ENCODE peak calls at places on chromosomes 13 and 19, in ten cellular contexts. One of them, this sample, is unnamed. For H3K27me3, the result is how much of the 10 kb centered on the place peaks cover.

GRCh38 chr19:49409441-49410029 is 13.7 kb downstream of the PTH2 start:
- DNase-seq in heart left ventricle: no peak
- DNase-seq in uterus: no peak
- DNase-seq in body of pancreas: no peak
- DNase-seq in lung: no peak
- DNase-seq in lower lobe of right lung: no peak
- DNase-seq in colonic mucosa: no peak
- DNase-seq in pancreas: no peak
- DNase-seq in left ventricle myocardium inferior: no peak
- DNase-seq in BE2C: no peak
- DNase-seq in this sample: no peak

GRCh38 chr13:94412870-94413269 is 66.6 kb downstream of the DCT start:
- DNase-seq in colonic mucosa: no peak
- DNase-seq in body of pancreas: no peak
- DNase-seq in pancreas: no peak
- DNase-seq in uterus: no peak
- DNase-seq in lower lobe of right lung: no peak
- DNase-seq in BE2C: no peak
- DNase-seq in heart left ventricle: no peak
- DNase-seq in lung: no peak
- DNase-seq in left ventricle myocardium inferior: no peak
- DNase-seq in this sample: no peak

GRCh38 chr19:6866646-6867255 is 20.6 kb upstream of the ADGRE1 start:
- DNase-seq in uterus: no peak
- DNase-seq in body of pancreas: no peak
- DNase-seq in left ventricle myocardium inferior: no peak
- DNase-seq in BE2C: no peak
- DNase-seq in heart left ventricle: no peak
- DNase-seq in lung: no peak
- DNase-seq in colonic mucosa: no peak
- DNase-seq in pancreas: no peak
- DNase-seq in lower lobe of right lung: no peak
- DNase-seq in this sample: peak

GRCh38 chr13:90302113-90302512 is 1045.4 kb upstream of the MIR17HG start:
- DNase-seq in body of pancreas: no peak
- DNase-seq in left ventricle myocardium inferior: no peak
- DNase-seq in colonic mucosa: no peak
- DNase-seq in uterus: no peak
- DNase-seq in lower lobe of right lung: no peak
- DNase-seq in heart left ventricle: no peak
- DNase-seq in pancreas: no peak
- DNase-seq in lung: no peak
- DNase-seq in BE2C: no peak
- DNase-seq in this sample: no peak

GRCh38 chr13:91307887-91308286 is 39.6 kb upstream of the MIR17HG start:
- DNase-seq in lung: no peak
- DNase-seq in colonic mucosa: no peak
- DNase-seq in lower lobe of right lung: no peak
- DNase-seq in pancreas: no peak
- DNase-seq in uterus: no peak
- DNase-seq in left ventricle myocardium inferior: no peak
- DNase-seq in body of pancreas: no peak
- DNase-seq in BE2C: no peak
- DNase-seq in heart left ventricle: no peak
- DNase-seq in this sample: no peak

GRCh38 chr19:2249010-2249866 is at the start of gene AMH:
- DNase-seq in left ventricle myocardium inferior: no peak
- DNase-seq in lower lobe of right lung: no peak
- DNase-seq in BE2C: peak
- DNase-seq in heart left ventricle: no peak
- DNase-seq in body of pancreas: no peak
- DNase-seq in pancreas: peak
- DNase-seq in lung: no peak
- DNase-seq in uterus: no peak
- DNase-seq in colonic mucosa: no peak
- DNase-seq in this sample: no peak

GRCh38 chr13:74280795-74281490 is 146.7 kb upstream of the KLF12 start:
- DNase-seq in left ventricle myocardium inferior: no peak
- DNase-seq in colonic mucosa: no peak
- DNase-seq in body of pancreas: no peak
- DNase-seq in BE2C: no peak
- DNase-seq in heart left ventricle: no peak
- DNase-seq in pancreas: no peak
- DNase-seq in lung: no peak
- DNase-seq in uterus: no peak
- DNase-seq in lower lobe of right lung: no peak
- DNase-seq in this sample: no peak

GRCh38 chr19:39237200-39238184 is 7.3 kb downstream of the IFNL3 start:
- DNase-seq in BE2C: peak
- DNase-seq in heart left ventricle: no peak
- DNase-seq in uterus: no peak
- DNase-seq in lower lobe of right lung: peak
- DNase-seq in left ventricle myocardium inferior: no peak
- DNase-seq in colonic mucosa: peak
- DNase-seq in lung: peak
- DNase-seq in body of pancreas: peak
- DNase-seq in pancreas: peak
- DNase-seq in this sample: no peak

GRCh38 chr19:40347476-40348124 is 597 bp downstream of the C19orf47 start:
- DNase-seq in lower lobe of right lung: no peak
- DNase-seq in lung: no peak
- DNase-seq in left ventricle myocardium inferior: no peak
- DNase-seq in colonic mucosa: no peak
- DNase-seq in pancreas: no peak
- DNase-seq in uterus: no peak
- DNase-seq in BE2C: no peak
- DNase-seq in body of pancreas: no peak
- DNase-seq in heart left ventricle: no peak
- DNase-seq in this sample: no peak

GRCh38 chr19:40348961-40349507 is 539 bp downstream of the PLD3 start:
- DNase-seq in left ventricle myocardium inferior: no peak
- DNase-seq in body of pancreas: peak
- DNase-seq in BE2C: no peak
- DNase-seq in pancreas: no peak
- DNase-seq in lower lobe of right lung: no peak
- DNase-seq in heart left ventricle: no peak
- DNase-seq in uterus: no peak
- DNase-seq in colonic mucosa: no peak
- DNase-seq in lung: no peak
- DNase-seq in this sample: no peak

GRCh38 chr19:40344422-40344821 is 3.8 kb downstream of the C19orf47 start:
- DNase-seq in lung: no peak
- DNase-seq in heart left ventricle: no peak
- DNase-seq in pancreas: no peak
- DNase-seq in left ventricle myocardium inferior: no peak
- DNase-seq in lower lobe of right lung: no peak
- DNase-seq in uterus: no peak
- DNase-seq in colonic mucosa: no peak
- DNase-seq in body of pancreas: no peak
- DNase-seq in BE2C: no peak
- DNase-seq in this sample: no peak

GRCh38 chr19:40342644-40343311 is 5.4 kb downstream of the C19orf47 start:
- DNase-seq in body of pancreas: no peak
- DNase-seq in pancreas: no peak
- DNase-seq in lung: no peak
- DNase-seq in uterus: no peak
- DNase-seq in heart left ventricle: no peak
- DNase-seq in lower lobe of right lung: no peak
- DNase-seq in left ventricle myocardium inferior: no peak
- DNase-seq in colonic mucosa: no peak
- DNase-seq in BE2C: no peak
- DNase-seq in this sample: no peak

DNA sequence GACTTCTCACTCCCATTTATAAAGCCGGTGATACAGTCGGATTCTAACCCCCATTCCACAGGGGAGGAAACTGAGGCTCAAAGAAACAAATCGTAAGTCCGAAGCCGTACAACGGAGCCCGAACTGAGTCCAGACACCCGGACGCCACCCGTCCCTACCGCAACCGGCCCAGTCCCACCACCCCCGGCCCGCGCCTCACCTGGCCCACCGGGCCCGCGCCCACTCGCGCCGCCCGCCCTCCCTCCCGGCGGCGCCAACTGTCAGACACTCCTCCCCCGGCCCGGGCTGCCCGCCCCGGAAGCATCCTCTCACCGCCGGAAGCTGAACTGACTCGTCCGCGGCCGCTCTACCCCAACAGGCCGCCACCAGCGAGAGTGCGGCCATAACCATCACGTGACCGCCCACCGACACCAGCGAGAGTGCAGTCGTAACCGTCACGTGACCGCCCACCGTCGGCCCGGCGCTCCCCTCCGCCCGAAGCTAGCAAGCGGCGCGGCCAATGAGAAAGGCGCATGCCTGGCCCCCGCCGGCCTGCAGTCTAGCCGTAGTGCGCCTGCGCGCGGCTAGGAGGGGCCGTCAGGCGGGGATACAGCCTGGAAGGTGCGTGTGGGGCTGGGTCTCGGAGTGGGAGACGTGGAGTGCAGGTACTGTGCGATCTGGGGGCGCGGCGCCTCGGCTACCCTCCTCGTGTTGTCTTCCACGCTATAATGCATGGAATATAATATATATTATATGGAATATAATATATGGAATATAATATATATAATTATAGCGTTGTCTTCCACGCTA is at the start of the genes C19orf47 and PLD3:
- DNase-seq in lower lobe of right lung: peak
- DNase-seq in uterus: peak
- DNase-seq in lung: peak
- DNase-seq in left ventricle myocardium inferior: peak
- DNase-seq in heart left ventricle: peak
- DNase-seq in body of pancreas: peak
- DNase-seq in pancreas: peak
- DNase-seq in BE2C: peak
- DNase-seq in colonic mucosa: peak
- DNase-seq in this sample: peak
- TF ChIP-seq CTCF in lower lobe of right lung: no peak
- TF ChIP-seq CTCF in uterus: peak
- TF ChIP-seq CTCF in lung: no peak
- TF ChIP-seq CTCF in left ventricle myocardium inferior: no peak
- TF ChIP-seq CTCF in heart left ventricle: no peak
- TF ChIP-seq CTCF in body of pancreas: no peak
- TF ChIP-seq CTCF in pancreas: no peak
- TF ChIP-seq CTCF in BE2C: no peak
- TF ChIP-seq CTCF in colonic mucosa: no peak
- TF ChIP-seq CTCF in this sample: no peak

GRCh38 chr19:9570255-9570654 is 14.0 kb downstream of the ZNF121 start:
- DNase-seq in pancreas: no peak
- DNase-seq in lower lobe of right lung: no peak
- DNase-seq in left ventricle myocardium inferior: no peak
- DNase-seq in body of pancreas: no peak
- DNase-seq in uterus: no peak
- DNase-seq in BE2C: no peak
- DNase-seq in colonic mucosa: no peak
- DNase-seq in lung: no peak
- DNase-seq in heart left ventricle: no peak
- DNase-seq in this sample: no peak
- H3K4me3 ChIP-seq in pancreas: no peak
- H3K4me3 ChIP-seq in lower lobe of right lung: no peak
- H3K4me3 ChIP-seq in left ventricle myocardium inferior: no peak
- H3K4me3 ChIP-seq in body of pancreas: no peak
- H3K4me3 ChIP-seq in uterus: no peak
- H3K4me3 ChIP-seq in BE2C: no peak
- H3K4me3 ChIP-seq in colonic mucosa: no peak
- H3K4me3 ChIP-seq in lung: no peak
- H3K4me3 ChIP-seq in heart left ventricle: no peak
- H3K4me3 ChIP-seq in this sample: no peak

GRCh38 chr13:78601886-78602560 is 1.3 kb downstream of the POU4F1 start:
- DNase-seq in body of pancreas: no peak
- DNase-seq in BE2C: no peak
- DNase-seq in pancreas: no peak
- DNase-seq in heart left ventricle: no peak
- DNase-seq in uterus: no peak
- DNase-seq in lower lobe of right lung: no peak
- DNase-seq in left ventricle myocardium inferior: no peak
- DNase-seq in lung: no peak
- DNase-seq in colonic mucosa: no peak
- DNase-seq in this sample: no peak

GRCh38 chr13:78600317-78600899 is 2.9 kb downstream of the POU4F1 start:
- DNase-seq in lower lobe of right lung: no peak
- DNase-seq in pancreas: no peak
- DNase-seq in lung: no peak
- DNase-seq in uterus: no peak
- DNase-seq in left ventricle myocardium inferior: no peak
- DNase-seq in colonic mucosa: no peak
- DNase-seq in heart left ventricle: no peak
- DNase-seq in body of pancreas: no peak
- DNase-seq in BE2C: no peak
- DNase-seq in this sample: no peak

GRCh38 chr13:78599911-78600310 is 3.4 kb downstream of the POU4F1 start:
- DNase-seq in colonic mucosa: no peak
- DNase-seq in pancreas: no peak
- DNase-seq in heart left ventricle: no peak
- DNase-seq in lower lobe of right lung: no peak
- DNase-seq in body of pancreas: no peak
- DNase-seq in left ventricle myocardium inferior: no peak
- DNase-seq in uterus: no peak
- DNase-seq in lung: no peak
- DNase-seq in BE2C: no peak
- DNase-seq in this sample: no peak

GRCh38 chr13:78602561-78603239 is 652 bp downstream of the POU4F1 start:
- DNase-seq in colonic mucosa: no peak
- DNase-seq in left ventricle myocardium inferior: no peak
- DNase-seq in lower lobe of right lung: no peak
- DNase-seq in uterus: no peak
- DNase-seq in lung: no peak
- DNase-seq in pancreas: no peak
- DNase-seq in body of pancreas: no peak
- DNase-seq in heart left ventricle: no peak
- DNase-seq in BE2C: no peak
- DNase-seq in this sample: no peak

DNA sequence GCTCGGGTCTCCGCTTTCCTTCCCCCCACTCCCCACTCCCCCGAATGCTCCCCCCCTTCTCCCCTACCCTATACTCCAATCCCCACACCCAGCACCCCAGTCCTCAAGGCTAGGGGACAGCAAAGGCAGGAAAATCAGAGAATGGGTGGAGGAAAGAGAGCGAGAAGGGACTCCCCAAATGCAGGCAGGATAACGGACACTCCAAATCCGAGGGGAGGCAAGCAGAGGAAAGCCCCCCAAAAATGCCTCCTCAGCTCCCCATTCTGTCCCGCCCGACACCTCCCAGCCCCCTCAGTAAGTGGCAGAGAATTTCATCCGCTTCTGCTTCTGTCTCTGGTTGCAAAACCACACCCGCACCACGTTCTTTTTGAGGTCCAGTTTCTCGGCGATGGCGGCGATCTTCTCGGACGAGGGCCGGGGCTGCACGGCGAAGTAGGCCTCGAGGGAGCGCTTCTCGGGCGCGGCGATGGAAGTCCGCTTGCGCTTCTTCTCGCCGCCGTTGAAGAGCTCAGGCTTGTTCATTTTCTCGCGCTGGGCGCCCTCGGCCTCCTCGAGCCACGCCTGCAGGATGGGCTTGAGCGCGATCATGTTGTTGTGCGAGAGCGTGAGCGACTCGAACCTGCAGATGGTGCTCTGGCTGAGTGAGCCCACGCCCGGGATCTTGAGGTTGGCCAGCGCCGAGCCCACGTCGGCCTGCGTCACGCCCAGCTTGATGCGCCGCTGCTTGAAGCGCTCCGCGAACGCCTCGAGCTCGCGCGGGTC is 2.0 kb downstream of the POU4F1 start:
- DNase-seq in left ventricle myocardium inferior: no peak
- DNase-seq in lower lobe of right lung: no peak
- DNase-seq in body of pancreas: no peak
- DNase-seq in uterus: no peak
- DNase-seq in colonic mucosa: no peak
- DNase-seq in pancreas: peak
- DNase-seq in heart left ventricle: no peak
- DNase-seq in lung: no peak
- DNase-seq in BE2C: no peak
- DNase-seq in this sample: no peak
- H3K27me3 ChIP-seq in left ventricle myocardium inferior: half or more
- H3K27me3 ChIP-seq in lower lobe of right lung: half or more
- H3K27me3 ChIP-seq in body of pancreas: under half
- H3K27me3 ChIP-seq in uterus: half or more
- H3K27me3 ChIP-seq in colonic mucosa: half or more
- H3K27me3 ChIP-seq in pancreas: under half
- H3K27me3 ChIP-seq in heart left ventricle: half or more
- H3K27me3 ChIP-seq in lung: under half
- H3K27me3 ChIP-seq in BE2C: half or more
- H3K27me3 ChIP-seq in this sample: half or more

DNA sequence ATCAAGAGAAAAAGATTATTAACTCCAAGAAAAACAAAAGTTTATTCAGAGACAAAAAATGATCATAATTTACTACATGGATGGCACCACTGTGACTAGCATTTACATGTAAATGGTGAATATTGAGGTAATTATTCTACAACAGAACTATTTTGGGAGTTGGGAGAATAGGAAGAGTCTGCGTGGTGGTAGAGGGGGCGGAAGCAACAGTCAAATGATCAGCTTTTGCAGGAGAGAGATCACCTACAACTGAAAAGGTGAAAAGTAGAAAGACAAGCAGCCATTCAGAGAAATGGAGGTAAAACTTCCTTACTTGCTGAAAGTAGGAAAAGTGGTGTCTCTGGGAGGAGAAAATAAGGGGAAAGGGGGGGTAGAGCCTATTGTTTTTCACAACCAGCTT is 62.8 kb upstream of the SACS start:
- DNase-seq in lower lobe of right lung: no peak
- DNase-seq in body of pancreas: no peak
- DNase-seq in colonic mucosa: no peak
- DNase-seq in uterus: no peak
- DNase-seq in left ventricle myocardium inferior: no peak
- DNase-seq in lung: no peak
- DNase-seq in heart left ventricle: no peak
- DNase-seq in BE2C: no peak
- DNase-seq in pancreas: no peak
- DNase-seq in this sample: no peak
- TF ChIP-seq CTCF in lower lobe of right lung: no peak
- TF ChIP-seq CTCF in body of pancreas: no peak
- TF ChIP-seq CTCF in colonic mucosa: no peak
- TF ChIP-seq CTCF in uterus: no peak
- TF ChIP-seq CTCF in left ventricle myocardium inferior: no peak
- TF ChIP-seq CTCF in lung: no peak
- TF ChIP-seq CTCF in heart left ventricle: no peak
- TF ChIP-seq CTCF in BE2C: no peak
- TF ChIP-seq CTCF in pancreas: no peak
- TF ChIP-seq CTCF in this sample: no peak